ENCODE peak calls at places on chromosomes 2 and 18, in six cellular contexts. One of them, this sample, is unnamed.

GRCh38 chr18:39571511-39571910 is 2005.9 kb upstream of the CELF4 start:
- DNase-seq in activated T-helper 1 cell treated with anti-CD3 and anti-CD28 coated beads, Interleukin-2, amount 50 U/mL, for 16 hours: no peak
- DNase-seq in heart right ventricle: no peak
- DNase-seq in cardiac fibroblast: peak; percentile 45
- DNase-seq in HTR-8/SVneo: no peak
- DNase-seq in activated naive CD4-positive, alpha-beta T cell: no peak
- DNase-seq in this sample: no peak

GRCh38 chr2:16042201-16042700 is 101.9 kb downstream of the MYCN start:
- DNase-seq in heart right ventricle: no peak
- DNase-seq in activated naive CD4-positive, alpha-beta T cell: no peak
- DNase-seq in activated T-helper 1 cell treated with anti-CD3 and anti-CD28 coated beads, Interleukin-2, amount 50 U/mL, for 16 hours: no peak
- DNase-seq in HTR-8/SVneo: no peak
- DNase-seq in cardiac fibroblast: no peak
- DNase-seq in this sample: no peak

GRCh38 chr2:197599285-197599965 is 76.0 kb downstream of the RFTN2 start:
- DNase-seq in activated T-helper 1 cell treated with anti-CD3 and anti-CD28 coated beads, Interleukin-2, amount 50 U/mL, for 16 hours: no peak
- DNase-seq in HTR-8/SVneo: peak; percentile 40
- DNase-seq in activated naive CD4-positive, alpha-beta T cell: no peak
- DNase-seq in cardiac fibroblast: peak; percentile 69
- DNase-seq in heart right ventricle: no peak
- DNase-seq in this sample: no peak

GRCh38 chr2:148927010-148927409 is 52.0 kb downstream of the KIF5C start:
- DNase-seq in activated naive CD4-positive, alpha-beta T cell: peak; percentile 1
- DNase-seq in activated T-helper 1 cell treated with anti-CD3 and anti-CD28 coated beads, Interleukin-2, amount 50 U/mL, for 16 hours: no peak
- DNase-seq in cardiac fibroblast: no peak
- DNase-seq in HTR-8/SVneo: no peak
- DNase-seq in heart right ventricle: no peak
- DNase-seq in this sample: peak; percentile 44

GRCh38 chr2:1625281-1626001 is 118.9 kb downstream of the PXDN start:
- DNase-seq in activated T-helper 1 cell treated with anti-CD3 and anti-CD28 coated beads, Interleukin-2, amount 50 U/mL, for 16 hours: no peak
- DNase-seq in activated naive CD4-positive, alpha-beta T cell: no peak
- DNase-seq in cardiac fibroblast: peak; percentile 95
- DNase-seq in HTR-8/SVneo: peak; percentile 57
- DNase-seq in heart right ventricle: peak; percentile 60
- DNase-seq in this sample: no peak

GRCh38 chr2:165293439-165294420 is 54.5 kb downstream of the SCN2A start:
- DNase-seq in activated naive CD4-positive, alpha-beta T cell: no peak
- DNase-seq in activated T-helper 1 cell treated with anti-CD3 and anti-CD28 coated beads, Interleukin-2, amount 50 U/mL, for 16 hours: no peak
- DNase-seq in heart right ventricle: peak; percentile 79
- DNase-seq in HTR-8/SVneo: peak; percentile 51
- DNase-seq in cardiac fibroblast: peak; percentile 94
- DNase-seq in this sample: peak; percentile 17

GRCh38 chr2:163405298-163405697 is 330.5 kb downstream of the FIGN start:
- DNase-seq in activated T-helper 1 cell treated with anti-CD3 and anti-CD28 coated beads, Interleukin-2, amount 50 U/mL, for 16 hours: no peak
- DNase-seq in heart right ventricle: no peak
- DNase-seq in cardiac fibroblast: no peak
- DNase-seq in HTR-8/SVneo: no peak
- DNase-seq in activated naive CD4-positive, alpha-beta T cell: no peak
- DNase-seq in this sample: no peak

GRCh38 chr2:10831387-10831985 is 18.9 kb upstream of the PDIA6 start:
- DNase-seq in heart right ventricle: no peak
- DNase-seq in activated T-helper 1 cell treated with anti-CD3 and anti-CD28 coated beads, Interleukin-2, amount 50 U/mL, for 16 hours: no peak
- DNase-seq in activated naive CD4-positive, alpha-beta T cell: no peak
- DNase-seq in HTR-8/SVneo: no peak
- DNase-seq in cardiac fibroblast: no peak
- DNase-seq in this sample: no peak

GRCh38 chr2:24972315-24972958 is 682 bp upstream of the DNAJC27 start:
- DNase-seq in activated T-helper 1 cell treated with anti-CD3 and anti-CD28 coated beads, Interleukin-2, amount 50 U/mL, for 16 hours: no peak
- DNase-seq in activated naive CD4-positive, alpha-beta T cell: no peak
- DNase-seq in heart right ventricle: peak; percentile 35
- DNase-seq in HTR-8/SVneo: peak; percentile 30
- DNase-seq in cardiac fibroblast: peak; percentile 52
- DNase-seq in this sample: peak; percentile 42

GRCh38 chr18:62332437-62332816 is 7.3 kb downstream of the TNFRSF11A start:
- DNase-seq in heart right ventricle: no peak
- DNase-seq in cardiac fibroblast: no peak
- DNase-seq in HTR-8/SVneo: no peak
- DNase-seq in activated naive CD4-positive, alpha-beta T cell: no peak
- DNase-seq in activated T-helper 1 cell treated with anti-CD3 and anti-CD28 coated beads, Interleukin-2, amount 50 U/mL, for 16 hours: no peak
- DNase-seq in this sample: no peak

GRCh38 chr18:6255121-6255742 is 159.5 kb downstream of the L3MBTL4 start:
- DNase-seq in cardiac fibroblast: no peak
- DNase-seq in activated naive CD4-positive, alpha-beta T cell: no peak
- DNase-seq in heart right ventricle: no peak
- DNase-seq in HTR-8/SVneo: no peak
- DNase-seq in activated T-helper 1 cell treated with anti-CD3 and anti-CD28 coated beads, Interleukin-2, amount 50 U/mL, for 16 hours: no peak
- DNase-seq in this sample: no peak

GRCh38 chr18:69944434-69944833 is 3.2 kb downstream of the CD226 start:
- DNase-seq in activated naive CD4-positive, alpha-beta T cell: no peak
- DNase-seq in heart right ventricle: no peak
- DNase-seq in cardiac fibroblast: no peak
- DNase-seq in activated T-helper 1 cell treated with anti-CD3 and anti-CD28 coated beads, Interleukin-2, amount 50 U/mL, for 16 hours: no peak
- DNase-seq in HTR-8/SVneo: no peak
- DNase-seq in this sample: no peak

GRCh38 chr2:181073896-181074295 is 93.5 kb downstream of the UBE2E3 start:
- DNase-seq in HTR-8/SVneo: no peak
- DNase-seq in activated naive CD4-positive, alpha-beta T cell: no peak
- DNase-seq in heart right ventricle: no peak
- DNase-seq in activated T-helper 1 cell treated with anti-CD3 and anti-CD28 coated beads, Interleukin-2, amount 50 U/mL, for 16 hours: no peak
- DNase-seq in cardiac fibroblast: peak; percentile 40
- DNase-seq in this sample: no peak

GRCh38 chr2:42089340-42089925 is 41.6 kb downstream of the PKDCC start:
- DNase-seq in heart right ventricle: peak; percentile 40
- DNase-seq in HTR-8/SVneo: peak; percentile 83
- DNase-seq in activated T-helper 1 cell treated with anti-CD3 and anti-CD28 coated beads, Interleukin-2, amount 50 U/mL, for 16 hours: peak; percentile 40
- DNase-seq in cardiac fibroblast: peak; percentile 70
- DNase-seq in activated naive CD4-positive, alpha-beta T cell: peak; percentile 26
- DNase-seq in this sample: peak; percentile 69

GRCh38 chr2:119126650-119127049 is 31.9 kb downstream of the C1QL2 start:
- DNase-seq in heart right ventricle: no peak
- DNase-seq in cardiac fibroblast: peak; percentile 11
- DNase-seq in activated T-helper 1 cell treated with anti-CD3 and anti-CD28 coated beads, Interleukin-2, amount 50 U/mL, for 16 hours: no peak
- DNase-seq in HTR-8/SVneo: no peak
- DNase-seq in activated naive CD4-positive, alpha-beta T cell: no peak
- DNase-seq in this sample: peak; percentile 37

GRCh38 chr2:145043399-145043834 is 523.5 kb upstream of the ZEB2 start:
- DNase-seq in cardiac fibroblast: no peak
- DNase-seq in activated naive CD4-positive, alpha-beta T cell: no peak
- DNase-seq in activated T-helper 1 cell treated with anti-CD3 and anti-CD28 coated beads, Interleukin-2, amount 50 U/mL, for 16 hours: no peak
- DNase-seq in heart right ventricle: no peak
- DNase-seq in HTR-8/SVneo: no peak
- DNase-seq in this sample: no peak

GRCh38 chr2:134926231-134926931 is 7.8 kb downstream of the CCNT2 start:
- DNase-seq in heart right ventricle: no peak
- DNase-seq in cardiac fibroblast: peak; percentile 17
- DNase-seq in activated naive CD4-positive, alpha-beta T cell: no peak
- DNase-seq in HTR-8/SVneo: no peak
- DNase-seq in activated T-helper 1 cell treated with anti-CD3 and anti-CD28 coated beads, Interleukin-2, amount 50 U/mL, for 16 hours: no peak
- DNase-seq in this sample: no peak

GRCh38 chr2:437772-438393 is 150.0 kb upstream of the ALKAL2 start:
- DNase-seq in HTR-8/SVneo: no peak
- DNase-seq in activated T-helper 1 cell treated with anti-CD3 and anti-CD28 coated beads, Interleukin-2, amount 50 U/mL, for 16 hours: peak; percentile 26
- DNase-seq in activated naive CD4-positive, alpha-beta T cell: no peak
- DNase-seq in heart right ventricle: no peak
- DNase-seq in cardiac fibroblast: no peak
- DNase-seq in this sample: peak; percentile 77

GRCh38 chr2:234320098-234320497 is 176.8 kb downstream of the ARL4C start:
- DNase-seq in HTR-8/SVneo: no peak
- DNase-seq in cardiac fibroblast: no peak
- DNase-seq in heart right ventricle: no peak
- DNase-seq in activated T-helper 1 cell treated with anti-CD3 and anti-CD28 coated beads, Interleukin-2, amount 50 U/mL, for 16 hours: no peak
- DNase-seq in activated naive CD4-positive, alpha-beta T cell: no peak
- DNase-seq in this sample: no peak

GRCh38 chr2:28824207-28824606 is 13.6 kb downstream of the SPDYA start:
- DNase-seq in HTR-8/SVneo: no peak
- DNase-seq in activated naive CD4-positive, alpha-beta T cell: no peak
- DNase-seq in heart right ventricle: no peak
- DNase-seq in activated T-helper 1 cell treated with anti-CD3 and anti-CD28 coated beads, Interleukin-2, amount 50 U/mL, for 16 hours: no peak
- DNase-seq in cardiac fibroblast: no peak
- DNase-seq in this sample: no peak

GRCh38 chr2:38115216-38116012 is 39.5 kb upstream of the CYP1B1 start:
- DNase-seq in cardiac fibroblast: peak; percentile 80
- DNase-seq in heart right ventricle: peak; percentile 89
- DNase-seq in activated T-helper 1 cell treated with anti-CD3 and anti-CD28 coated beads, Interleukin-2, amount 50 U/mL, for 16 hours: peak; percentile 39
- DNase-seq in activated naive CD4-positive, alpha-beta T cell: peak; percentile 56
- DNase-seq in HTR-8/SVneo: peak; percentile 80
- DNase-seq in this sample: peak; percentile 83

GRCh38 chr18:3689986-3690681 is 240.2 kb downstream of the TGIF1 start:
- DNase-seq in heart right ventricle: no peak
- DNase-seq in activated naive CD4-positive, alpha-beta T cell: no peak
- DNase-seq in HTR-8/SVneo: no peak
- DNase-seq in cardiac fibroblast: no peak
- DNase-seq in activated T-helper 1 cell treated with anti-CD3 and anti-CD28 coated beads, Interleukin-2, amount 50 U/mL, for 16 hours: no peak
- DNase-seq in this sample: no peak

GRCh38 chr2:201254331-201254730 is 6.0 kb upstream of the CASP8 start:
- DNase-seq in heart right ventricle: no peak
- DNase-seq in cardiac fibroblast: peak; percentile 45
- DNase-seq in HTR-8/SVneo: no peak
- DNase-seq in activated T-helper 1 cell treated with anti-CD3 and anti-CD28 coated beads, Interleukin-2, amount 50 U/mL, for 16 hours: no peak
- DNase-seq in activated naive CD4-positive, alpha-beta T cell: no peak
- DNase-seq in this sample: peak; percentile 61

GRCh38 chr2:217714268-217714643 is 288.5 kb downstream of the TNS1 start:
- DNase-seq in cardiac fibroblast: peak; percentile 66
- DNase-seq in HTR-8/SVneo: no peak
- DNase-seq in activated T-helper 1 cell treated with anti-CD3 and anti-CD28 coated beads, Interleukin-2, amount 50 U/mL, for 16 hours: no peak
- DNase-seq in heart right ventricle: peak; percentile 61
- DNase-seq in activated naive CD4-positive, alpha-beta T cell: no peak
- DNase-seq in this sample: peak; percentile 20

GRCh38 chr2:86038291-86039081 is 67.2 kb downstream of the POLR1A start:
- DNase-seq in heart right ventricle: no peak
- DNase-seq in HTR-8/SVneo: no peak
- DNase-seq in activated T-helper 1 cell treated with anti-CD3 and anti-CD28 coated beads, Interleukin-2, amount 50 U/mL, for 16 hours: peak; percentile 55
- DNase-seq in cardiac fibroblast: peak; percentile 48
- DNase-seq in activated naive CD4-positive, alpha-beta T cell: no peak
- DNase-seq in this sample: peak; percentile 54

GRCh38 chr2:109510136-109511028 is 103.4 kb downstream of the SEPTIN10 start:
- DNase-seq in HTR-8/SVneo: peak; percentile 89
- DNase-seq in activated naive CD4-positive, alpha-beta T cell: peak; percentile 54
- DNase-seq in heart right ventricle: peak; percentile 81
- DNase-seq in activated T-helper 1 cell treated with anti-CD3 and anti-CD28 coated beads, Interleukin-2, amount 50 U/mL, for 16 hours: peak; percentile 49
- DNase-seq in cardiac fibroblast: peak; percentile 84
- DNase-seq in this sample: peak; percentile 84

GRCh38 chr2:85112906-85113625 is 20.1 kb upstream of the TCF7L1 start:
- DNase-seq in heart right ventricle: no peak
- DNase-seq in activated naive CD4-positive, alpha-beta T cell: no peak
- DNase-seq in activated T-helper 1 cell treated with anti-CD3 and anti-CD28 coated beads, Interleukin-2, amount 50 U/mL, for 16 hours: no peak
- DNase-seq in cardiac fibroblast: peak; percentile 25
- DNase-seq in HTR-8/SVneo: no peak
- DNase-seq in this sample: no peak

GRCh38 chr2:104177179-104177578 is 676.7 kb upstream of the POU3F3 start:
- DNase-seq in activated T-helper 1 cell treated with anti-CD3 and anti-CD28 coated beads, Interleukin-2, amount 50 U/mL, for 16 hours: no peak
- DNase-seq in HTR-8/SVneo: no peak
- DNase-seq in cardiac fibroblast: no peak
- DNase-seq in heart right ventricle: no peak
- DNase-seq in activated naive CD4-positive, alpha-beta T cell: no peak
- DNase-seq in this sample: no peak

GRCh38 chr2:631741-632140 is 45.5 kb downstream of the TMEM18 start:
- DNase-seq in heart right ventricle: no peak
- DNase-seq in activated T-helper 1 cell treated with anti-CD3 and anti-CD28 coated beads, Interleukin-2, amount 50 U/mL, for 16 hours: no peak
- DNase-seq in HTR-8/SVneo: no peak
- DNase-seq in activated naive CD4-positive, alpha-beta T cell: no peak
- DNase-seq in cardiac fibroblast: no peak
- DNase-seq in this sample: no peak

GRCh38 chr2:220775856-220776467 is 796.1 kb downstream of the EPHA4 start:
- DNase-seq in HTR-8/SVneo: no peak
- DNase-seq in activated naive CD4-positive, alpha-beta T cell: no peak
- DNase-seq in heart right ventricle: no peak
- DNase-seq in cardiac fibroblast: no peak
- DNase-seq in activated T-helper 1 cell treated with anti-CD3 and anti-CD28 coated beads, Interleukin-2, amount 50 U/mL, for 16 hours: no peak
- DNase-seq in this sample: no peak

GRCh38 chr2:64987001-64987962 is 1.9 kb upstream of the SLC1A4 start:
- DNase-seq in activated T-helper 1 cell treated with anti-CD3 and anti-CD28 coated beads, Interleukin-2, amount 50 U/mL, for 16 hours: no peak
- DNase-seq in cardiac fibroblast: peak; percentile 32
- DNase-seq in heart right ventricle: no peak
- DNase-seq in activated naive CD4-positive, alpha-beta T cell: no peak
- DNase-seq in HTR-8/SVneo: no peak
- DNase-seq in this sample: no peak

GRCh38 chr2:30763151-30763660 is 44.0 kb downstream of the CAPN13 start:
- DNase-seq in HTR-8/SVneo: no peak
- DNase-seq in activated naive CD4-positive, alpha-beta T cell: no peak
- DNase-seq in cardiac fibroblast: peak; percentile 4
- DNase-seq in activated T-helper 1 cell treated with anti-CD3 and anti-CD28 coated beads, Interleukin-2, amount 50 U/mL, for 16 hours: no peak
- DNase-seq in heart right ventricle: no peak
- DNase-seq in this sample: no peak

GRCh38 chr2:241577413-241578122 is 19.0 kb downstream of the BOK start:
- DNase-seq in activated T-helper 1 cell treated with anti-CD3 and anti-CD28 coated beads, Interleukin-2, amount 50 U/mL, for 16 hours: no peak
- DNase-seq in cardiac fibroblast: no peak
- DNase-seq in activated naive CD4-positive, alpha-beta T cell: no peak
- DNase-seq in HTR-8/SVneo: no peak
- DNase-seq in heart right ventricle: no peak
- DNase-seq in this sample: no peak

GRCh38 chr2:242019344-242019743 is 149.8 kb downstream of the RTP5 start:
- DNase-seq in cardiac fibroblast: no peak
- DNase-seq in activated T-helper 1 cell treated with anti-CD3 and anti-CD28 coated beads, Interleukin-2, amount 50 U/mL, for 16 hours: no peak
- DNase-seq in activated naive CD4-positive, alpha-beta T cell: no peak
- DNase-seq in heart right ventricle: no peak
- DNase-seq in HTR-8/SVneo: no peak
- DNase-seq in this sample: no peak

GRCh38 chr2:120396519-120397361 is 50.8 kb downstream of the INHBB start:
- DNase-seq in HTR-8/SVneo: no peak
- DNase-seq in heart right ventricle: no peak
- DNase-seq in cardiac fibroblast: no peak
- DNase-seq in activated T-helper 1 cell treated with anti-CD3 and anti-CD28 coated beads, Interleukin-2, amount 50 U/mL, for 16 hours: no peak
- DNase-seq in activated naive CD4-positive, alpha-beta T cell: no peak
- DNase-seq in this sample: peak; percentile 3

GRCh38 chr2:160489096-160489495 is 4.5 kb downstream of the RBMS1 start:
- DNase-seq in activated naive CD4-positive, alpha-beta T cell: no peak
- DNase-seq in cardiac fibroblast: peak; percentile 58
- DNase-seq in heart right ventricle: no peak
- DNase-seq in HTR-8/SVneo: no peak
- DNase-seq in activated T-helper 1 cell treated with anti-CD3 and anti-CD28 coated beads, Interleukin-2, amount 50 U/mL, for 16 hours: no peak
- DNase-seq in this sample: no peak

GRCh38 chr2:20449501-20450200 is 2.8 kb downstream of the RHOB start:
- DNase-seq in heart right ventricle: no peak
- DNase-seq in activated T-helper 1 cell treated with anti-CD3 and anti-CD28 coated beads, Interleukin-2, amount 50 U/mL, for 16 hours: no peak
- DNase-seq in activated naive CD4-positive, alpha-beta T cell: no peak
- DNase-seq in cardiac fibroblast: peak; percentile 64
- DNase-seq in HTR-8/SVneo: no peak
- DNase-seq in this sample: no peak

GRCh38 chr2:39216495-39217191 is 27.1 kb downstream of the CDKL4 start:
- DNase-seq in activated T-helper 1 cell treated with anti-CD3 and anti-CD28 coated beads, Interleukin-2, amount 50 U/mL, for 16 hours: peak; percentile 45
- DNase-seq in heart right ventricle: no peak
- DNase-seq in activated naive CD4-positive, alpha-beta T cell: no peak
- DNase-seq in HTR-8/SVneo: no peak
- DNase-seq in cardiac fibroblast: no peak
- DNase-seq in this sample: peak; percentile 27

GRCh38 chr2:33107690-33108482 is 161.1 kb downstream of the LTBP1 start:
- DNase-seq in activated T-helper 1 cell treated with anti-CD3 and anti-CD28 coated beads, Interleukin-2, amount 50 U/mL, for 16 hours: no peak
- DNase-seq in activated naive CD4-positive, alpha-beta T cell: no peak
- DNase-seq in heart right ventricle: no peak
- DNase-seq in cardiac fibroblast: peak; percentile 59
- DNase-seq in HTR-8/SVneo: no peak
- DNase-seq in this sample: no peak

This sample was measured in transverse colon.